ENCODE peak calls at places on chromosomes 4 and X, in six cellular contexts. B, V, H, Z, S and R are unnamed samples.

GRCh38 chr4:150056569-150056968 is 21.7 kb upstream of the DCLK2 start:
- DNase-seq in B (no peak), V (peak), H (peak), Z (no peak), S (no peak), R (no peak)

GRCh38 chr4:23337292-23337691 is 552.6 kb downstream of the PPARGC1A start:
- DNase-seq in B (no peak), V (no peak), H (no peak), Z (no peak), S (no peak), R (no peak)

GRCh38 chrX:45716747-45717146 is 516.1 kb upstream of the DIPK2B start:
- DNase-seq in B (no peak), V (no peak), H (peak), Z (no peak), S (no peak), R (no peak)

GRCh38 chrX:68461541-68461940 is 28.2 kb upstream of the OPHN1 start:
- DNase-seq in B (no peak), V (no peak), H (no peak), Z (no peak), S (no peak), R (no peak)

GRCh38 chr4:148315049-148315448 is 127.2 kb downstream of the NR3C2 start:
- DNase-seq in B (no peak), V (no peak), H (peak), Z (no peak), S (no peak), R (no peak)

GRCh38 chr4:146224331-146224966 is 10.1 kb downstream of the REELD1 start:
- DNase-seq in B (no peak), V (no peak), H (peak), Z (no peak), S (no peak), R (no peak)

GRCh38 chrX:42422961-42423360 is 355.0 kb downstream of the PPP1R2C start:
- DNase-seq in B (no peak), V (no peak), H (no peak), Z (no peak), S (no peak), R (no peak)

GRCh38 chrX:121356139-121356849 is 308.9 kb downstream of the GLUD2 start:
- DNase-seq in B (no peak), V (no peak), H (no peak), Z (no peak), S (no peak), R (no peak)

GRCh38 chr4:1172971-1173757 is 781 bp upstream of the SPON2 start:
- DNase-seq in B (no peak), V (peak), H (peak), Z (no peak), S (no peak), R (no peak)

GRCh38 chrX:105837227-105837626 is 14.9 kb downstream of the NRK start:
- DNase-seq in B (no peak), V (no peak), H (peak), Z (peak), S (no peak), R (no peak)

GRCh38 chr4:55069248-55069647 is 56.1 kb downstream of the KDR start:
- DNase-seq in B (no peak), V (peak), H (peak), Z (no peak), S (no peak), R (no peak)

GRCh38 chr4:3836041-3836801 is 70.0 kb downstream of the ADRA2C start:
- DNase-seq in B (no peak), V (no peak), H (no peak), Z (no peak), S (no peak), R (no peak)

GRCh38 chrX:115592997-115593734 is 32.2 kb downstream of the PLS3 start:
- DNase-seq in B (no peak), V (no peak), H (peak), Z (no peak), S (no peak), R (no peak)